ENCODE peak calls at places on chromosomes 3 and 15, in eight cellular contexts. E is H4; N is lower lobe of right lung; A is NCI-H774; U is midbrain; K is activated CD4-positive, alpha-beta memory T cell treated with anti-CD3 and anti-CD28 coated beads for 36 hours; Q is kidney epithelial cell; S is HT1080. X is an unnamed sample.

GRCh38 chr3:20645340-20645739 is 459.3 kb upstream of the SGO1 start:
- DNase-seq in N (no peak), Q (no peak), U (no peak), E (no peak), A (no peak), S (no peak), K (no peak), X (no peak)

GRCh38 chr15:76012021-76012551 is at the start of gene NRG4:
- DNase-seq in A (peak), Q (no peak), E (peak), U (no peak), S (peak), N (no peak), K (no peak), X (no peak)

GRCh38 chr3:102178817-102179216 is 256.0 kb upstream of the ZPLD1 start:
- DNase-seq in K (no peak), N (no peak), Q (no peak), U (no peak), S (no peak), A (no peak), E (no peak), X (no peak)

GRCh38 chr3:159123877-159124276 is 322.0 kb downstream of the MFSD1 start:
- DNase-seq in S (no peak), A (no peak), N (no peak), E (no peak), K (no peak), U (no peak), Q (no peak), X (no peak)

GRCh38 chr3:32436816-32437189 is 45.1 kb downstream of the CMTM7 start:
- DNase-seq in S (no peak), Q (no peak), E (no peak), A (no peak), U (no peak), K (peak), N (no peak), X (no peak)

GRCh38 chr3:139281096-139281495 is 62.7 kb upstream of the MRPS22 start:
- DNase-seq in U (no peak), A (no peak), S (no peak), K (no peak), Q (no peak), N (no peak), E (no peak), X (no peak)

GRCh38 chr15:75134748-75135147 is 66.9 kb upstream of the C15orf39 start:
- DNase-seq in N (no peak), E (no peak), Q (no peak), A (no peak), K (no peak), S (no peak), U (no peak), X (no peak)

GRCh38 chr15:71802770-71803169 is 7.6 kb upstream of the NR2E3 start:
- DNase-seq in K (peak), A (no peak), E (no peak), N (no peak), Q (no peak), S (no peak), U (no peak), X (no peak)

GRCh38 chr3:86990734-86991481 is at the start of gene VGLL3:
- DNase-seq in U (no peak), K (peak), S (peak), Q (no peak), N (peak), E (peak), A (no peak), X (no peak)

GRCh38 chr3:15409774-15410173 is 17.6 kb downstream of the METTL6 start:
- DNase-seq in S (no peak), E (no peak), A (no peak), U (no peak), Q (no peak), N (no peak), K (no peak), X (no peak)

GRCh38 chr15:99925661-99926461 is 192.6 kb upstream of the LYSMD4 start:
- DNase-seq in U (no peak), K (peak), S (no peak), E (no peak), N (peak), A (peak), Q (no peak), X (no peak)

GRCh38 chr3:165192610-165193192 is 3.5 kb downstream of the SLITRK3 start:
- DNase-seq in E (no peak), K (no peak), N (no peak), U (no peak), S (no peak), Q (no peak), A (no peak), X (no peak)

GRCh38 chr3:33919721-33920120 is 121.3 kb downstream of the PDCD6IP start:
- DNase-seq in S (no peak), Q (no peak), A (no peak), K (no peak), N (no peak), U (no peak), E (no peak), X (no peak)

GRCh38 chr3:140170612-140171011 is 235.6 kb downstream of the CLSTN2 start:
- DNase-seq in A (peak), K (no peak), Q (peak), U (no peak), E (no peak), N (no peak), S (no peak), X (no peak)

GRCh38 chr3:177606891-177607290 is 409.6 kb upstream of the TBL1XR1 start:
- DNase-seq in U (no peak), E (no peak), Q (no peak), N (no peak), A (peak), S (no peak), K (peak), X (no peak)

GRCh38 chr15:65837301-65838283 is 31.7 kb upstream of the RAB11A start:
- DNase-seq in K (no peak), S (no peak), Q (no peak), A (no peak), U (no peak), E (no peak), N (no peak), X (no peak)

GRCh38 chr15:38085104-38085503 is 150.7 kb downstream of the TMCO5A start:
- DNase-seq in A (no peak), E (no peak), K (no peak), U (peak), Q (no peak), S (no peak), N (no peak), X (no peak)

GRCh38 chr15:61084944-61085367 is 144.1 kb downstream of the RORA start:
- DNase-seq in A (no peak), K (no peak), Q (no peak), S (no peak), E (no peak), U (no peak), N (no peak), X (no peak)

GRCh38 chr3:29270752-29271151 is 10.1 kb upstream of the RBMS3 start:
- DNase-seq in K (no peak), U (no peak), Q (no peak), N (no peak), A (no peak), S (no peak), E (no peak), X (no peak)

GRCh38 chr15:70566047-70566835 is 197.1 kb downstream of the UACA start:
- DNase-seq in A (no peak), U (no peak), K (no peak), E (no peak), Q (no peak), N (no peak), S (no peak), X (no peak)

GRCh38 chr15:29550834-29551465 is 271.3 kb downstream of the TJP1 start:
- DNase-seq in Q (no peak), N (no peak), U (no peak), A (no peak), E (no peak), S (no peak), K (no peak), X (no peak)

GRCh38 chr3:27646891-27647290 is 75.2 kb downstream of the EOMES start:
- DNase-seq in Q (no peak), N (no peak), K (no peak), A (no peak), U (no peak), E (no peak), S (no peak), X (no peak)